ENCODE peak calls at places on chromosomes 11 and 22, in six cellular contexts. One of them, this sample, is unnamed.

GRCh38 chr22:20436309-20437252 is 1.0 kb downstream of the SCARF2 start:
- DNase-seq in hepatocyte: peak; percentile 74
- DNase-seq in astrocyte: peak; percentile 34
- DNase-seq in HL-60: no peak
- DNase-seq in body of pancreas: no peak
- DNase-seq in heart left ventricle: no peak
- DNase-seq in this sample: no peak

GRCh38 chr22:37141971-37142647 is 7.6 kb downstream of the IL2RB start:
- DNase-seq in hepatocyte: no peak
- DNase-seq in astrocyte: no peak
- DNase-seq in HL-60: no peak
- DNase-seq in body of pancreas: no peak
- DNase-seq in heart left ventricle: no peak
- DNase-seq in this sample: no peak

GRCh38 chr11:14411818-14412217 is 52.8 kb upstream of the RRAS2 start:
- DNase-seq in hepatocyte: no peak
- DNase-seq in astrocyte: peak; percentile 75
- DNase-seq in HL-60: no peak
- DNase-seq in body of pancreas: no peak
- DNase-seq in heart left ventricle: peak; percentile 43
- DNase-seq in this sample: no peak

GRCh38 chr11:88626216-88626615 is 288.7 kb upstream of the CTSC start:
- DNase-seq in hepatocyte: no peak
- DNase-seq in astrocyte: peak; percentile 7
- DNase-seq in HL-60: no peak
- DNase-seq in body of pancreas: no peak
- DNase-seq in heart left ventricle: no peak
- DNase-seq in this sample: no peak

GRCh38 chr22:41030891-41031290 is 61.5 kb upstream of the EP300 start:
- DNase-seq in hepatocyte: no peak
- DNase-seq in astrocyte: peak; percentile 79
- DNase-seq in HL-60: no peak
- DNase-seq in body of pancreas: no peak
- DNase-seq in heart left ventricle: no peak
- DNase-seq in this sample: no peak

GRCh38 chr22:42222140-42222539 is 48.3 kb downstream of the TCF20 start:
- DNase-seq in hepatocyte: no peak
- DNase-seq in astrocyte: no peak
- DNase-seq in HL-60: no peak
- DNase-seq in body of pancreas: no peak
- DNase-seq in heart left ventricle: no peak
- DNase-seq in this sample: no peak

GRCh38 chr11:791658-792534 is 2.0 kb upstream of the CEND1 start:
- DNase-seq in hepatocyte: no peak
- DNase-seq in astrocyte: no peak
- DNase-seq in HL-60: no peak
- DNase-seq in body of pancreas: no peak
- DNase-seq in heart left ventricle: no peak
- DNase-seq in this sample: no peak

GRCh38 chr22:24355574-24355973 is 71.8 kb upstream of the ADORA2A start:
- DNase-seq in hepatocyte: no peak
- DNase-seq in astrocyte: no peak
- DNase-seq in HL-60: peak; percentile 65
- DNase-seq in body of pancreas: no peak
- DNase-seq in heart left ventricle: no peak
- DNase-seq in this sample: no peak

GRCh38 chr22:36224245-36224644 is 15.1 kb downstream of the APOL2 start:
- DNase-seq in hepatocyte: no peak
- DNase-seq in astrocyte: no peak
- DNase-seq in HL-60: no peak
- DNase-seq in body of pancreas: no peak
- DNase-seq in heart left ventricle: no peak
- DNase-seq in this sample: no peak

GRCh38 chr22:28299329-28299728 is 380.3 kb upstream of the PITPNB start:
- DNase-seq in hepatocyte: no peak
- DNase-seq in astrocyte: no peak
- DNase-seq in HL-60: no peak
- DNase-seq in body of pancreas: no peak
- DNase-seq in heart left ventricle: no peak
- DNase-seq in this sample: no peak

GRCh38 chr11:19816040-19816439 is 103.4 kb downstream of the NAV2 start:
- DNase-seq in hepatocyte: no peak
- DNase-seq in astrocyte: no peak
- DNase-seq in HL-60: no peak
- DNase-seq in body of pancreas: peak; percentile 51
- DNase-seq in heart left ventricle: no peak
- DNase-seq in this sample: no peak

GRCh38 chr11:93648168-93648567 is 13.3 kb upstream of the CEP295 start:
- DNase-seq in hepatocyte: peak; percentile 47
- DNase-seq in astrocyte: peak; percentile 4
- DNase-seq in HL-60: no peak
- DNase-seq in body of pancreas: no peak
- DNase-seq in heart left ventricle: no peak
- DNase-seq in this sample: no peak

GRCh38 chr22:41603873-41604332 is 14.3 kb upstream of the PMM1 start:
- DNase-seq in hepatocyte: no peak
- DNase-seq in astrocyte: no peak
- DNase-seq in HL-60: no peak
- DNase-seq in body of pancreas: no peak
- DNase-seq in heart left ventricle: no peak
- DNase-seq in this sample: no peak

GRCh38 chr22:22207845-22208564 is 36.6 kb upstream of the VPREB1 start:
- DNase-seq in hepatocyte: peak; percentile 89
- DNase-seq in astrocyte: peak; percentile 32
- DNase-seq in HL-60: peak; percentile 66
- DNase-seq in body of pancreas: peak; percentile 79
- DNase-seq in heart left ventricle: peak; percentile 40
- DNase-seq in this sample: peak; percentile 38

GRCh38 chr22:38766076-38766777 is 10.4 kb upstream of the SUN2 start:
- DNase-seq in hepatocyte: peak; percentile 88
- DNase-seq in astrocyte: no peak
- DNase-seq in HL-60: no peak
- DNase-seq in body of pancreas: peak; percentile 68
- DNase-seq in heart left ventricle: no peak
- DNase-seq in this sample: peak; percentile 47

GRCh38 chr22:34476762-34477161 is 556.5 kb upstream of the LARGE1 start:
- DNase-seq in hepatocyte: no peak
- DNase-seq in astrocyte: no peak
- DNase-seq in HL-60: no peak
- DNase-seq in body of pancreas: no peak
- DNase-seq in heart left ventricle: no peak
- DNase-seq in this sample: no peak

GRCh38 chr11:86678823-86679222 is 6.4 kb upstream of the ME3 start:
- DNase-seq in hepatocyte: no peak
- DNase-seq in astrocyte: peak; percentile 87
- DNase-seq in HL-60: no peak
- DNase-seq in body of pancreas: no peak
- DNase-seq in heart left ventricle: no peak
- DNase-seq in this sample: peak; percentile 93

GRCh38 chr22:20178922-20179227 is 28.0 kb upstream of the CCDC188 start:
- DNase-seq in hepatocyte: no peak
- DNase-seq in astrocyte: no peak
- DNase-seq in HL-60: no peak
- DNase-seq in body of pancreas: no peak
- DNase-seq in heart left ventricle: no peak
- DNase-seq in this sample: no peak

GRCh38 chr11:66891849-66892660 is 35.2 kb downstream of the LRFN4 start:
- DNase-seq in hepatocyte: peak; percentile 82
- DNase-seq in astrocyte: peak; percentile 93
- DNase-seq in HL-60: peak; percentile 47
- DNase-seq in body of pancreas: peak; percentile 76
- DNase-seq in heart left ventricle: peak; percentile 63
- DNase-seq in this sample: peak; percentile 95

DNA sequence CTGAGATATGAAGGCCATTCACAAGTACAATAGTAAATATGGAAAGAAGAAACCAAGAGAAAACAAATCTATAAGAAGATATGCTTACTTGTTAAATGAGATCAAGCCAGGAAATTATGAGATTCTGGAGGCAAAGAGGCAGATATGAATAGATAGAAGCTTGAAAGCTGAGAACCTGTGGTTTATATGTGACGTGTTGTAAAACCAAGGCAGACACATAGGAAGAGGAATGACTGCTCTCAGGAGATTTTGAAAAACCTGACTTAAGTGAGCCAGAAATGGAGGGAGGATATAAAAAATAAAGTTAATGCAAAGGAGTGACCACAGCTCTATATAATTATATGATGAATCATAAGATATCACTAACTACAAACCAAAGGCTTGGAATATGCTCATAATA is 1160.5 kb upstream of the CNTN5 start:
- DNase-seq in hepatocyte: no peak
- DNase-seq in astrocyte: peak; percentile 30
- DNase-seq in HL-60: no peak
- DNase-seq in body of pancreas: no peak
- DNase-seq in heart left ventricle: no peak
- DNase-seq in this sample: no peak
- H3K4me3 ChIP-seq in hepatocyte: no peak overlapping the region
- H3K4me3 ChIP-seq in astrocyte: no peak overlapping the region
- H3K4me3 ChIP-seq in HL-60: no peak overlapping the region
- H3K4me3 ChIP-seq in body of pancreas: no peak overlapping the region
- H3K4me3 ChIP-seq in heart left ventricle: no peak overlapping the region
- H3K4me3 ChIP-seq in this sample: no peak overlapping the region

DNA sequence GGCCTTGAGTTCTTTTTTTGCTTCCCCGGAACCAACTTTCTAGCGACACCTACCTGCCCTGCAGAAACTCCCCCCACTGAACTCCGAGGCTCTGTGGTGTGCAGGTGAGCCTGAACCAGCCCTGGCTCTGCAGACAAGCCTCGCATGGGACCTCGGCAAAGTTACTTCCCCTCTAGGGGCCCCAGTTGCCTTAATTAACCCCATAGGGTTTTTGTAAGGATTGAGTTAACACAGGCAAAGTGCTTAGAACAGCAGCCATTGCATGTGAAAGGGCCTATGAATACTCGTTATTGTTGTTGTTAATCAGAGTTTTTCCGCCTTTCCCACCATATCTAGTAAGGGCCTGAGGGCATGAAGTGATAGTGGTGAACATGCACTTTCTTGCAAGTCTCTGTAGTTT is 12.6 kb upstream of the SYT13 start:
- DNase-seq in hepatocyte: no peak
- DNase-seq in astrocyte: no peak
- DNase-seq in HL-60: no peak
- DNase-seq in body of pancreas: no peak
- DNase-seq in heart left ventricle: no peak
- DNase-seq in this sample: no peak
- TF ChIP-seq CTCF in hepatocyte: no peak
- TF ChIP-seq CTCF in astrocyte: no peak
- TF ChIP-seq CTCF in HL-60: no peak
- TF ChIP-seq CTCF in body of pancreas: no peak
- TF ChIP-seq CTCF in heart left ventricle: no peak
- TF ChIP-seq CTCF in this sample: no peak

GRCh38 chr22:18119409-18120110 is 9.0 kb downstream of the TUBA8 start:
- DNase-seq in hepatocyte: no peak
- DNase-seq in astrocyte: no peak
- DNase-seq in HL-60: no peak
- DNase-seq in body of pancreas: no peak
- DNase-seq in heart left ventricle: peak; percentile 86
- DNase-seq in this sample: no peak
- H3K27me3 ChIP-seq in hepatocyte: no peaks in the 10 kb centered on the region
- H3K27me3 ChIP-seq in astrocyte: no peaks in the 10 kb centered on the region
- H3K27me3 ChIP-seq in HL-60: no peaks in the 10 kb centered on the region
- H3K27me3 ChIP-seq in body of pancreas: no peaks in the 10 kb centered on the region
- H3K27me3 ChIP-seq in heart left ventricle: no peaks in the 10 kb centered on the region
- H3K27me3 ChIP-seq in this sample: peaks cover 2% of the 10 kb centered on the region

GRCh38 chr22:17198188-17199130 is 20.8 kb downstream of the ADA2 start:
- DNase-seq in hepatocyte: peak; percentile 58
- DNase-seq in astrocyte: peak; percentile 12
- DNase-seq in HL-60: no peak
- DNase-seq in body of pancreas: no peak
- DNase-seq in heart left ventricle: peak; percentile 85
- DNase-seq in this sample: no peak
- H3K4me3 ChIP-seq in hepatocyte: peak overlapping the region; percentile 10
- H3K4me3 ChIP-seq in astrocyte: peak overlapping the region; percentile 46
- H3K4me3 ChIP-seq in HL-60: no peak overlapping the region
- H3K4me3 ChIP-seq in body of pancreas: no peak overlapping the region
- H3K4me3 ChIP-seq in heart left ventricle: peak overlapping the region; percentile 45
- H3K4me3 ChIP-seq in this sample: peak overlapping the region; percentile 35

GRCh38 chr11:69014084-69014935 is 1.3 kb upstream of the MRGPRF start:
- DNase-seq in hepatocyte: peak; percentile 75
- DNase-seq in astrocyte: no peak
- DNase-seq in HL-60: no peak
- DNase-seq in body of pancreas: no peak
- DNase-seq in heart left ventricle: peak; percentile 85
- DNase-seq in this sample: no peak

GRCh38 chr11:69011624-69012091 is 1.4 kb downstream of the MRGPRF start:
- DNase-seq in hepatocyte: no peak
- DNase-seq in astrocyte: no peak
- DNase-seq in HL-60: no peak
- DNase-seq in body of pancreas: no peak
- DNase-seq in heart left ventricle: no peak
- DNase-seq in this sample: no peak

GRCh38 chr11:69014936-69015549 is 2.0 kb upstream of the MRGPRF start:
- DNase-seq in hepatocyte: no peak
- DNase-seq in astrocyte: no peak
- DNase-seq in HL-60: no peak
- DNase-seq in body of pancreas: no peak
- DNase-seq in heart left ventricle: no peak
- DNase-seq in this sample: no peak

GRCh38 chr11:69012092-69013008 is 696 bp downstream of the MRGPRF start:
- DNase-seq in hepatocyte: no peak
- DNase-seq in astrocyte: no peak
- DNase-seq in HL-60: peak; percentile 39
- DNase-seq in body of pancreas: no peak
- DNase-seq in heart left ventricle: no peak
- DNase-seq in this sample: no peak

DNA sequence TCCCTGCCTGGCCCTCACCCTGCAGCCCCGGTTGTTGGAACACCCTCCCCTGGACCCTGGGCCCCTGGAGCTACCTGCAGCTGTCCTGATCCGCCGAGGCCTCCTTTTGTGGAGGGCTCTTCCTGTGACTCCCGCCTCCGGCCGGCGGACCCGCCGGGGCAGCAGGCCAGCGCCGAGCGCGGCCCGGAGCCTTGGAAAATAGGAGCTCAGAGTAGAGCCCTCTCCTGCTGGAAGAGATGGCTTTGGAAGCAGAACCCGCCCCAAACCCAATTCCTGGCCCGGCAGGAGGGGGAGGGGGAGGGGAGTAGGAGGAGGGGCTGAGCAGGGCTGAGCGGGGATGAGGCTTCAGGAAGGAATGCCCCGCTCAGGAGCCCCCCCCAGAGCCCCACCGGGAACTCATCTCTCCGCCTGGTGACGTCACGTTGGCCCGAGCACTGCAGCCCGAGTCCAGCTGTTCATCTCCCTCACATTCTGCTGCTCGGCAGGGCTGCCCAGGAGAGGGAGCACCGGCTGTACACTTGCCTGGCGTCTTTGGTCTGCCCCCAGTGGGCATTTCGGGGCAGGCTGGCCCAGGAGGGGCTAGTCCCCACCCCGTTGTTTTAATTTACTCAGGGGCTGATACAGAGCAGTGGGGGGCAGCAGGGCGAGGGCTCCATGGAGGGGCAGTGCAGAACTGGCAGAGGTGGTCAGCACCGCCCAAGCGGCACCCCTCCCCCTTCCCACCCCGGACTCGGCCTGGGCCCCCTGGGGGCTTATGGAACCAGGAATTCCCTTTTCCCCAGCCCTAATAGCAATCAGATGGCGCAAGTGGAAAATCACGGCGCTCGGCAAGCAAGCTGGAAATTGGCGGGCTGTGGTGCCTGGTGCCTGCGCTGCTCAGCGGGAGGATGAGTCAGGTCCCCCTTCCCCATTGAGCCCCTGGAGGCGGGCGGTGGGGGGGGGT is at the start of gene MRGPRF:
- DNase-seq in hepatocyte: peak; percentile 77
- DNase-seq in astrocyte: peak; percentile 67
- DNase-seq in HL-60: no peak
- DNase-seq in body of pancreas: peak; percentile 62
- DNase-seq in heart left ventricle: peak; percentile 92
- DNase-seq in this sample: no peak
- TF ChIP-seq CTCF in hepatocyte: peak; percentile 48
- TF ChIP-seq CTCF in astrocyte: peak; percentile 11
- TF ChIP-seq CTCF in HL-60: no peak
- TF ChIP-seq CTCF in body of pancreas: no peak
- TF ChIP-seq CTCF in heart left ventricle: peak; percentile 60
- TF ChIP-seq CTCF in this sample: peak; percentile 67